ENCODE peak calls at places on chromosomes 12 and 14, in six cellular contexts. T is cardiac muscle cell, X is pancreas, L is PC-3, H is thyroid gland, W is neural progenitor cell. I is an unnamed sample.

GRCh38 chr12:20967756-20968155 is 157.3 kb downstream of the SLCO1B3 start:
- DNase-seq in H (no peak), X (no peak), W (no peak), T (no peak), L (no peak), I (no peak)

GRCh38 chr12:122350444-122350843 is 72.0 kb downstream of the CLIP1 start:
- DNase-seq in T (peak; percentile 88), L (no peak), X (no peak), H (peak; percentile 80), W (no peak), I (no peak)

GRCh38 chr12:49633703-49634311 is 10.4 kb downstream of the PRPF40B start:
- DNase-seq in L (no peak), W (no peak), X (no peak), H (no peak), T (no peak), I (no peak)

GRCh38 chr14:61443481-61443880 is 122.1 kb downstream of the PRKCH start:
- DNase-seq in X (no peak), H (no peak), T (no peak), W (no peak), L (no peak), I (no peak)

GRCh38 chr14:72643317-72643801 is 250.5 kb downstream of the DPF3 start:
- DNase-seq in T (peak; percentile 96), W (no peak), X (no peak), L (peak; percentile 98), H (no peak), I (no peak)

GRCh38 chr12:15855646-15856045 is 26.5 kb upstream of the STRAP start:
- DNase-seq in L (peak; percentile 47), H (no peak), T (peak; percentile 31), X (no peak), W (no peak), I (no peak)

GRCh38 chr14:100692859-100693558 is 33.7 kb upstream of the DLK1 start:
- DNase-seq in W (no peak), L (peak; percentile 98), X (no peak), T (peak; percentile 79), H (no peak), I (no peak)

GRCh38 chr14:60757617-60758016 is 23.1 kb downstream of the MNAT1 start:
- DNase-seq in H (no peak), W (no peak), T (peak; percentile 42), X (no peak), L (peak; percentile 98), I (no peak)

GRCh38 chr14:33335366-33335765 is 396.7 kb downstream of the NPAS3 start:
- DNase-seq in W (no peak), H (no peak), X (no peak), T (peak; percentile 1), L (no peak), I (no peak)

GRCh38 chr12:121926874-121927706 is 8.7 kb downstream of the CFAP251 start:
- DNase-seq in T (no peak), W (no peak), X (no peak), H (no peak), L (no peak), I (no peak)

GRCh38 chr12:53059434-53060063 is 9.7 kb downstream of the TNS2 start:
- DNase-seq in T (no peak), L (no peak), W (no peak), X (peak; percentile 56), H (no peak), I (no peak)

GRCh38 chr12:65567820-65568219 is 256.5 kb upstream of the HMGA2 start:
- DNase-seq in L (no peak), W (no peak), X (no peak), H (peak; percentile 74), T (peak; percentile 24), I (no peak)

GRCh38 chr12:110582286-110583136 is 607 bp downstream of the PPTC7 start:
- DNase-seq in T (peak; percentile 43), W (peak; percentile 57), L (peak; percentile 56), H (peak; percentile 74), X (peak; percentile 84), I (peak; percentile 41)

GRCh38 chr12:27619308-27619707 is 76.9 kb upstream of the REP15 start:
- DNase-seq in H (no peak), L (peak; percentile 99), T (peak; percentile 80), W (no peak), X (no peak), I (no peak)

DNA sequence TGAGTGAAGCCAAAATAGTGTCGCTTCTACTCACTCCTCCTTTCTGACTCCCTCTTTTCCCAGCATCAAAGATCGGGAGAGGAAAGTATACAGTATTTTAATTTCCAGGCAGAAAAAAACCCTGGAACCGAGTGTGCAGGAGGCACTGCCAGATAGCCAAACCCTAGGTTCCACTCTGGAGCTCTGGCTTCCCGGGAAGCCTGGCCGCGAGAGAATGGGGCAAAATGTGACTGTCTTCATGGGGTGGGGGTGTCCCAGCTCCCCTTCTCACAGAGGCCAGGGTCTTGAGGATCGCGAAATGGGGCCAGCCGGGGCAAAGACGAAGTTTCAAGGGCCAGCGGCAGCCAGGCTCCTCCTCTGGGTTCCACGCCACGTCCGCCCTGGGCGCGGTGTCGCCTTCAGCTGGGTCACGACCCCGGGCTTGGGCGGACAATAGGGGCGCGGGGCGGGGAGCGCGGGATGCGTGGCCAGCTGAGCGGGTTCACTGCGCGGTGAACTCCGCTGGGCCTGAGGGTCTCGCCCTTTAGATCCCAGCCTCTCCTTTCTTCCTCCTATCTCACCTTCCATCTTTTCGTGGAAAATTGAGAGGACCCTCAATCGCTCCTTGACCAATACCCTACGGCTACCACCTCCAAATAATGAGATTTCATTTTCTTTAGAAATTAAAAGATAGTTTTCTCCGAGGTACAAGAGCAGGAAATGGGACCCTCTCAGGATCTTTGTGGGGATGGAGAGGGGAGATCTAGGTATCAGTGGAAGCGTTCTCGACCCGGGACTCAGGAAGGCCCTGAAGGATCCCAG is 6.7 kb downstream of the HOXC4 start:
- DNase-seq in T (no peak), L (no peak), H (no peak), X (no peak), W (no peak), I (no peak)
- H3K27me3 ChIP-seq in T (peaks cover 100% of the 10 kb centered on the region), L (no peaks in the 10 kb centered on the region), H (peaks cover 3% of the 10 kb centered on the region), X (no peaks in the 10 kb centered on the region), W (peaks cover 100% of the 10 kb centered on the region), I (no peaks in the 10 kb centered on the region)

GRCh38 chr14:36656769-36657408 is 4.8 kb upstream of the PAX9 start:
- DNase-seq in L (no peak), X (no peak), T (no peak), H (no peak), W (peak; percentile 48), I (no peak)
- H3K27me3 ChIP-seq in L (no peaks in the 10 kb centered on the region), X (peaks cover 91% of the 10 kb centered on the region), T (peaks cover 100% of the 10 kb centered on the region), H (peaks cover 70% of the 10 kb centered on the region), W (peaks cover 100% of the 10 kb centered on the region), I (peaks cover 100% of the 10 kb centered on the region)

GRCh38 chr14:35369701-35370191 is 34.8 kb downstream of the NFKBIA start:
- DNase-seq in L (peak; percentile 85), W (no peak), H (no peak), T (no peak), X (no peak), I (no peak)
- H3K27me3 ChIP-seq in L (no peaks in the 10 kb centered on the region), W (no peaks in the 10 kb centered on the region), H (no peaks in the 10 kb centered on the region), T (no peaks in the 10 kb centered on the region), X (no peaks in the 10 kb centered on the region), I (no peaks in the 10 kb centered on the region)

DNA sequence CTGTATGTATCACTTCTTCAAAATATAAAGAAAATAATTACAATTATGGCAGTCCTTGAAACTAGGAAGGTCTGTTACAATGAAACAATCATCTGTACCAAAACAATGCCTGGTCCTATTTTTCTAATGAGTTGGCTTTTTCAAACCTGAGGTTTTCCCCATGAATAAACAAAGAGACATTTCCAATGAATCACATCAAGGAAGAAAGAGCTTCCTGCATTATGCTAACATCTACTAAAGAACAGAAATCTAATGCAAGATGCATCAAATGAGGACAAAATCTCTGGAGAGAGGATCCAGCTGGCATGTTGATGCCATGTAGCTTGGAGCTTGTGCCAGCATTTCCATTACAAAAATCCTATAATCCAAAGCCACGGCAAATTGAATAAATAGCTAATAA is 29.3 kb downstream of the NIN start:
- DNase-seq in T (no peak), L (peak; percentile 68), X (no peak), H (no peak), W (no peak), I (no peak)
- H3K27me3 ChIP-seq in T (no peaks in the 10 kb centered on the region), L (no peaks in the 10 kb centered on the region), X (no peaks in the 10 kb centered on the region), H (no peaks in the 10 kb centered on the region), W (no peaks in the 10 kb centered on the region), I (no peaks in the 10 kb centered on the region)

GRCh38 chr12:117360551-117361311 is 695 bp downstream of the NOS1 start:
- DNase-seq in H (no peak), X (peak; percentile 56), L (no peak), W (peak; percentile 60), T (no peak), I (no peak)
- H3K27me3 ChIP-seq in H (peaks cover 12% of the 10 kb centered on the region), X (no peaks in the 10 kb centered on the region), L (peaks cover 59% of the 10 kb centered on the region), W (peaks cover 100% of the 10 kb centered on the region), T (peaks cover 100% of the 10 kb centered on the region), I (peaks cover 37% of the 10 kb centered on the region)

GRCh38 chr14:67520482-67520881 is 12.6 kb upstream of the PLEKHH1 start:
- DNase-seq in W (no peak), H (no peak), T (no peak), X (no peak), L (no peak), I (no peak)
- H3K27me3 ChIP-seq in W (peaks cover 63% of the 10 kb centered on the region), H (no peaks in the 10 kb centered on the region), T (peaks cover 81% of the 10 kb centered on the region), X (no peaks in the 10 kb centered on the region), L (peaks cover 26% of the 10 kb centered on the region), I (no peaks in the 10 kb centered on the region)